ENCODE peak calls at places on chromosome 20, in five cellular contexts. B is K562, T is SK-N-SH, H is H1, M is GM12878. K is an unnamed sample.

GRCh38 chr20:22490287-22491187 is 93.8 kb downstream of the FOXA2 start:
- DNase-seq in T (no peak), B (no peak), H (peak), M (no peak), K (peak)

GRCh38 chr20:56442381-56443365 is 25.8 kb upstream of the RTF2 start:
- DNase-seq in H (no peak), T (no peak), M (no peak), B (no peak), K (no peak)

GRCh38 chr20:21100590-21101452 is 5.3 kb downstream of the LINC00237 start:
- DNase-seq in B (no peak), M (no peak), H (peak), T (peak), K (no peak)

GRCh38 chr20:1626528-1627192 is 6.9 kb upstream of the SIRPB1 start:
- DNase-seq in B (no peak), M (no peak), T (no peak), H (no peak), K (no peak)

GRCh38 chr20:24160563-24161355 is 172.2 kb upstream of the GGTLC1 start:
- DNase-seq in T (peak), H (peak), M (no peak), B (peak), K (peak)

GRCh38 chr20:23937303-23938117 is 51.1 kb downstream of the GGTLC1 start:
- DNase-seq in B (peak), T (peak), M (peak), H (peak), K (peak)

GRCh38 chr20:2162125-2162822 is 60.6 kb downstream of the STK35 start:
- DNase-seq in B (no peak), M (no peak), T (no peak), H (no peak), K (no peak)

GRCh38 chr20:45822863-45823262 is 4.2 kb downstream of the TNNC2 start:
- DNase-seq in T (no peak), B (no peak), M (no peak), H (no peak), K (no peak)

GRCh38 chr20:1265226-1265915 is 723 bp upstream of the SNPH start:
- DNase-seq in H (no peak), M (no peak), B (peak), T (no peak), K (no peak)

GRCh38 chr20:57685134-57685851 is 24.5 kb downstream of the PMEPA1 start:
- DNase-seq in B (no peak), T (peak), M (no peak), H (no peak), K (no peak)

GRCh38 chr20:13286052-13286451 is 65.0 kb downstream of the ISM1 start:
- DNase-seq in H (no peak), T (no peak), M (no peak), B (no peak), K (no peak)

GRCh38 chr20:3652217-3652616 is 11.0 kb downstream of the GFRA4 start:
- DNase-seq in M (no peak), T (no peak), B (peak), H (no peak), K (no peak)

GRCh38 chr20:43662943-43663655 is 3.8 kb upstream of the MYBL2 start:
- DNase-seq in T (peak), B (peak), H (no peak), M (no peak), K (no peak)

DNA sequence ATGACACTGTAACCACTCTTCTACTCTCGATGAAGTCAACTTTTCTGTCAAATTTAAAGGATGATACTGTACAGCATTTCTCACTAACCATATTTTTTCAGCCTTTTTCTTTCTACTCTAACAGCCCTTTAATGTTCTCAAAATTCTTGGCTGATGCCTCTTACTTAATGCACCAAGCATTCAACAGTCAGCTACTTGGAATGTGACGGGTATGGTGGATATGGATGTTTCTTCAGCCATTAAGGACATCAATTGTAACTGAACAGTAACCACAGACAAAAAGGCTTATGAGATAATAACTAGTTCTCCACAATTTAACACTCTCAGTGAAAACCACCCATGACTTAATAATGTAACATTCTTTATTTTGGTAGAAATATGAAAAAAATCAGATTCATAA is 467.2 kb upstream of the ZNF337 start:
- DNase-seq in T (no peak), M (no peak), B (no peak), H (no peak), K (no peak)
- TF ChIP-seq YY1 in T (peak), M (no peak), B (no peak), H (no peak), K (no peak)

GRCh38 chr20:36154696-36155628 is at the start of gene EPB41L1:
- DNase-seq in B (no peak), M (no peak), T (peak), H (peak), K (no peak)
- TF ChIP-seq USF2 in B (no peak), M (no peak), T (no peak), H (no peak), K (no peak)

GRCh38 chr20:41862023-41862422 is 243.8 kb upstream of the CHD6 start:
- DNase-seq in T (no peak), B (no peak), H (peak), M (no peak), K (no peak)
- H3K4me3 ChIP-seq in T (no peak), B (no peak), H (no peak), M (no peak), K (no peak)

GRCh38 chr20:19923762-19924161 is 93.4 kb upstream of the NAA20 start:
- DNase-seq in M (no peak), B (no peak), H (no peak), T (no peak), K (no peak)

GRCh38 chr20:19920388-19921138 is 96.6 kb upstream of the NAA20 start:
- DNase-seq in T (no peak), H (no peak), M (no peak), B (no peak), K (peak)

GRCh38 chr20:19922716-19923115 is 94.4 kb upstream of the NAA20 start:
- DNase-seq in T (no peak), M (no peak), H (no peak), B (no peak), K (no peak)

GRCh38 chr20:19918965-19919329 is 98.2 kb upstream of the NAA20 start:
- DNase-seq in B (no peak), H (no peak), M (no peak), T (no peak), K (peak)

DNA sequence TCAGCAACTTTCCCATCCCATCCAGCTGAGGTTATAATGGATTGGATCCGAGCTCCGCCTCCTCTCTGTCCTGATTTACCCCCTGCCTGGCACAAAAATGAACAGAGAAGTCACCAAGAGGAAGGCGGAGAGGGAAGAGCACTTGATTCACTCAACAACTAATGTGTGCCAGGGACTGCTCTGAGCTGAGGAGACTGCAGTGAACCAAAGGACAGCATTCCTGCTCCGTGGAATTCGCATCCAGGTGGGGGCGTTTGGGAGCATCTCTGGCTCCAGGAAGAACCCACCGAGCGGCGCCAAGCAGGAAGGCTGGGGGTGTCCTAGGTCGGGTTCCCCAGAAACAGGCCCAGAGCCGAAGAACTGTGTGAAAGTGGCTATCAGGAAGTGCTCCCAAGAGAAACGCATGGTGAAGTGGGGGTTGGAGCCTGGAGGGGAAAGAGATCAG is 95.8 kb upstream of the NAA20 start:
- DNase-seq in M (no peak), B (no peak), H (peak), T (no peak), K (no peak)
- TF ChIP-seq YY1 in M (no peak), B (no peak), H (no peak), T (no peak), K (no peak)

DNA sequence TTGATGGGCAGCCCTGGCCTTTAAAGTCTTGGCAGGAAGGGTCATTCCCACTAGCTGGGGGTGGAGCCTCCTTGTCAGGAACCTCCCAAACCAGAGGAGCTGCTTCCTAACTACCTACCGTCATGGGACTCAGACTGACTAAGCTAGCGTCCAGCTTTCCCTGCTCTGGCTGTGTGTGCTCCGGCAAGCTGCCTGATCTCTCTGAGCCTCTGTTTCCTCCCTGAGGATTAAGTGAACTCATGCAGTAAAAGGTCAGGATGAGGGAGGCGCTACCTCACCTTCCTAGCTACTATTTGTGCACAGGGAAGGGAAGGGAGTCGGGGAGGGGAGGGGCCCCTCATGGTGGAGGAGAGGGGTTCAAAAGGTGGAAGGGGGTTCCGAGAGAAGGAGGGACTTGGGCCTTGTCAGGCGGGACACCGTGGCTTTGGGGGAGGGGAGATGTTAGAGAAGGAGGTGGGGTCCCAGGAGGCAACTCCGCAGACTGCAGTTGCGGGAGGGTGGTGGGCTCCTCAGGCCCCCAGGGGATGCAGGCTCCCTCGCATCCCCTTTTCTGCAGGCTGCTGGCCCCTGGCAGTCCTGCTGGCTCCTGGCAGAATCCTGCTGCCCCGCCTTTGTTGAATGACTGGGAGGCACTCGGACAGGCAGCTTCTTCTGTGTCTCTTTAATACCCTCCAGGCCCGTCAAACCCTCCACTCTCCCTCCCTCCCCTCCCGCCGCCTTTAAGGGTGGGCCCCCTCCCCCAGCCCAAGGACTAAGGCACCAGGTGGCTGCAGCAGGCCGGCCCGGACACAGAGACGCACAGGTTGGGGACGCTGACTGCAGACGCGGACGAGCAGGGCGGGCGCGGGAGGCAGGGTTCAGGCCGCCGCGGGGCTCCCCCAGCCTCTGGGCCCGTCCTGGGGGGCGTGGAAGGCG is 9.6 kb downstream of the DUSP15 start:
- DNase-seq in T (no peak), B (no peak), M (no peak), H (peak), K (no peak)
- TF ChIP-seq USF2 in T (no peak), B (no peak), M (no peak), H (peak), K (no peak)

DNA sequence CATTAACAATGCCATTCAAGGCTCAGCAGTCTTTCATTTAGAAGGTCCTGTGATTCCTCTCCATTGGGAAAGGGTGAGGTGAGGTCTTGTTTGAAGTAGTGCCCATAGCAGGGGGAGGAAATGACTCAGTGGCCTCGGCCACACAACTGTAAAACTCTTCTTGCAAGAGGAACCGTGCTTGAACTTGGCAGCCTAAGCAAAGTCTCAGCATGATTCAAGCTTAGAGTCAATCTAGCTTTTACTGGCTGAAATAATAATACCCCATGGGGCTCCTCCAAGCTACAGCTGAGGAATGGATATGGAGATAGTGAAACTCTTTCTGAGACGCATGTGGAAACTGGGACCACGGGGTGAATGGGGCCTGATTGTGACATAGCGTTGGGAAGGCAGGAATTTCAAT is 428.2 kb downstream of the BMP2 start:
- DNase-seq in B (no peak), H (no peak), M (no peak), T (no peak), K (no peak)
- H3K4me3 ChIP-seq in B (no peak), H (no peak), M (no peak), T (no peak), K (no peak)

DNA sequence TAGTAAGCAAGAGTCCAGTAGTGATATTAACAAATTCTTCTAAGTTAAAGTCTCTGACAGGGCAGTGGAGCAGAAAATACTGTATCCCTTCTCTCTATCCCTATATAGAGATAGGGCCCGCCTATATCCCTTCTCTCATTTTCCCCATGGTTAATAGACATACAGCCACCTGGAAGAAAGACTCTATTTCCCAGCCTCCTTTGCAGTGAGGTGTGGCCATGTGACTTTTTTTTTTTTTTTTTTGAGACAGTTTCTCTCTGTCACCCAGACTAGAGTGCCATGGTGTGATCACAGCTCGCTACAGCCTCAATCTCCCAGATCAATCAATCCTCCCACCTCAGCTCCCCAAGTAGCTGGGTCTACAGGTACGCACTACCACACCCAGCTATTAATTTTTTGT is 16.7 kb upstream of the CDK5RAP1 start:
- DNase-seq in H (no peak), M (no peak), B (peak), T (no peak), K (no peak)
- TF ChIP-seq YY1 in H (no peak), M (no peak), B (no peak), T (no peak), K (no peak)

GRCh38 chr20:54291339-54292060 is 83.6 kb downstream of the PFDN4 start:
- DNase-seq in M (no peak), H (no peak), B (no peak), T (no peak), K (no peak)
- TF ChIP-seq USF2 in M (no peak), H (no peak), B (no peak), T (no peak), K (no peak)

GRCh38 chr20:38635721-38636285 is 34.2 kb downstream of the ARHGAP40 start:
- DNase-seq in B (peak), H (no peak), M (no peak), T (no peak), K (no peak)

GRCh38 chr20:38642498-38642897 is 40.9 kb downstream of the ARHGAP40 start:
- DNase-seq in M (no peak), T (no peak), B (no peak), H (no peak), K (no peak)

GRCh38 chr20:38644588-38644987 is 43.0 kb downstream of the ARHGAP40 start:
- DNase-seq in B (no peak), M (no peak), T (no peak), H (no peak), K (no peak)

GRCh38 chr20:38645318-38645717 is 43.7 kb downstream of the ARHGAP40 start:
- DNase-seq in B (no peak), H (no peak), T (no peak), M (no peak), K (no peak)

DNA sequence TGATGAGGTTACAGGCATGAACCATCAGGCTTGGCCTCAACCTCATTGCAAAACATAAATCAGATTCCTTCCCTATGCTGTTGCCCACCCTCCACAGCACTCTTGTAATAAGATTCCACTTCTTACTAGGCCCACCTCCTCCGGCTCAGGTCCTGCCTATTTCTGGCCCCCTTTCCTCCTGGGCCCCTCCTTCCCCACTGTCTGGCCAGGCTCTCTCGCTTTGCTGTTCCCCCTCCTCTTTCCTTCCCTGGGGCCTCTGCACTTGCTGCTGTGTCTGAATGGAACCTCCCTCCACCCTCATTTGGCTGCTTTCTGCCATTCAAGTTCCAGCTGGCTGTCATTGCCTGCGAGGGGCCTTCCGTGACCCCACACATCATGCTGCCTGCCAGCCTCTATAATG is 38.9 kb downstream of the ARHGAP40 start:
- DNase-seq in B (no peak), H (no peak), T (no peak), M (no peak), K (no peak)
- H3K4me3 ChIP-seq in B (no peak), H (no peak), T (no peak), M (no peak), K (no peak)